ENCODE peak calls at places on chromosomes 1 and 21, in seven cellular contexts. Y, I, W, U, K, R and C are unnamed samples.

GRCh38 chr1:57800341-57800740 is 376.5 kb upstream of the DAB1 start:
- DNase-seq in Y (no peak), I (no peak), W (no peak), U (no peak), K (no peak), R (no peak), C (no peak)

GRCh38 chr1:15899266-15899665 is 51.8 kb downstream of the SPEN start:
- DNase-seq in Y (no peak), I (no peak), W (no peak), U (no peak), K (no peak), R (no peak), C (no peak)

GRCh38 chr1:155003227-155003765 is 694 bp downstream of the ZBTB7B start:
- DNase-seq in Y (no peak), I (no peak), W (no peak), U (peak; percentile 42), K (peak; percentile 42), R (peak; percentile 88), C (no peak)

GRCh38 chr1:212554401-212554800 is 54.2 kb upstream of the ATF3 start:
- DNase-seq in Y (no peak), I (peak; percentile 65), W (no peak), U (peak; percentile 52), K (no peak), R (no peak), C (no peak)

GRCh38 chr1:2095981-2096736 is 45.9 kb downstream of the PRKCZ start:
- DNase-seq in Y (no peak), I (no peak), W (no peak), U (no peak), K (no peak), R (no peak), C (no peak)

GRCh38 chr1:178953538-178954207 is 72.0 kb upstream of the FAM20B start:
- DNase-seq in Y (no peak), I (no peak), W (no peak), U (no peak), K (no peak), R (no peak), C (no peak)

GRCh38 chr1:66214901-66215300 is 319.1 kb upstream of the SGIP1 start:
- DNase-seq in Y (no peak), I (no peak), W (peak; percentile 13), U (no peak), K (no peak), R (no peak), C (no peak)

GRCh38 chr1:98049370-98050115 is 128.7 kb upstream of the DPYD start:
- DNase-seq in Y (no peak), I (no peak), W (no peak), U (peak; percentile 56), K (peak; percentile 38), R (no peak), C (no peak)

GRCh38 chr1:12648741-12649140 is 4.9 kb downstream of the AADACL4 start:
- DNase-seq in Y (no peak), I (no peak), W (no peak), U (no peak), K (no peak), R (no peak), C (no peak)

GRCh38 chr1:58814251-58815068 is 30.6 kb upstream of the JUN start:
- DNase-seq in Y (no peak), I (peak; percentile 30), W (peak; percentile 29), U (peak; percentile 75), K (peak; percentile 74), R (peak; percentile 90), C (no peak)

GRCh38 chr1:88973520-88974137 is 18.8 kb downstream of the KYAT3 start:
- DNase-seq in Y (no peak), I (peak; percentile 66), W (no peak), U (peak; percentile 42), K (no peak), R (no peak), C (no peak)

GRCh38 chr1:2935184-2935583 is 86.1 kb upstream of the ACTRT2 start:
- DNase-seq in Y (no peak), I (no peak), W (no peak), U (no peak), K (no peak), R (no peak), C (no peak)

GRCh38 chr1:246117066-246117791 is 389.9 kb downstream of the SMYD3 start:
- DNase-seq in Y (no peak), I (peak; percentile 62), W (peak; percentile 52), U (peak; percentile 50), K (peak; percentile 49), R (no peak), C (no peak)

GRCh38 chr1:200811704-200812103 is 61.1 kb upstream of the GPR25 start:
- DNase-seq in Y (no peak), I (no peak), W (no peak), U (no peak), K (no peak), R (no peak), C (no peak)

GRCh38 chr1:97668945-97669344 is 251.9 kb downstream of the DPYD start:
- DNase-seq in Y (no peak), I (peak; percentile 67), W (peak; percentile 8), U (peak; percentile 72), K (no peak), R (no peak), C (no peak)

GRCh38 chr1:155177918-155178281 is 4.3 kb downstream of the TRIM46 start:
- DNase-seq in Y (no peak), I (no peak), W (no peak), U (no peak), K (no peak), R (peak; percentile 72), C (no peak)

GRCh38 chr1:8026976-8027747 is 1.1 kb upstream of the ERRFI1 start:
- DNase-seq in Y (no peak), I (peak; percentile 64), W (peak; percentile 18), U (peak; percentile 53), K (peak; percentile 47), R (no peak), C (no peak)

GRCh38 chr1:199020046-199020445 is 381.2 kb downstream of the PTPRC start:
- DNase-seq in Y (no peak), I (no peak), W (no peak), U (no peak), K (no peak), R (no peak), C (no peak)

GRCh38 chr21:36423772-36424433 is 38.7 kb downstream of the CHAF1B start:
- DNase-seq in Y (no peak), I (no peak), W (no peak), U (no peak), K (no peak), R (no peak), C (no peak)

GRCh38 chr1:184340984-184341383 is 45.8 kb upstream of the C1orf21 start:
- DNase-seq in Y (no peak), I (peak; percentile 13), W (no peak), U (no peak), K (no peak), R (no peak), C (no peak)
- TF ChIP-seq CTCF in Y (peak; percentile 16), I (peak; percentile 37), W (no peak), U (peak; percentile 38), K (peak; percentile 50), R (no peak), C (no peak)

GRCh38 chr1:13771745-13772144 is 71.8 kb downstream of the PRDM2 start:
- DNase-seq in Y (no peak), I (no peak), W (no peak), U (no peak), K (no peak), R (no peak), C (no peak)

GRCh38 chr1:13772271-13772670 is 72.3 kb downstream of the PRDM2 start:
- DNase-seq in Y (no peak), I (no peak), W (no peak), U (no peak), K (no peak), R (no peak), C (no peak)

GRCh38 chr1:13775446-13775845 is 75.5 kb downstream of the PRDM2 start:
- DNase-seq in Y (no peak), I (peak; percentile 83), W (no peak), U (no peak), K (no peak), R (no peak), C (no peak)

GRCh38 chr1:13775916-13776315 is 75.9 kb downstream of the PRDM2 start:
- DNase-seq in Y (no peak), I (peak; percentile 58), W (no peak), U (no peak), K (no peak), R (no peak), C (no peak)

DNA sequence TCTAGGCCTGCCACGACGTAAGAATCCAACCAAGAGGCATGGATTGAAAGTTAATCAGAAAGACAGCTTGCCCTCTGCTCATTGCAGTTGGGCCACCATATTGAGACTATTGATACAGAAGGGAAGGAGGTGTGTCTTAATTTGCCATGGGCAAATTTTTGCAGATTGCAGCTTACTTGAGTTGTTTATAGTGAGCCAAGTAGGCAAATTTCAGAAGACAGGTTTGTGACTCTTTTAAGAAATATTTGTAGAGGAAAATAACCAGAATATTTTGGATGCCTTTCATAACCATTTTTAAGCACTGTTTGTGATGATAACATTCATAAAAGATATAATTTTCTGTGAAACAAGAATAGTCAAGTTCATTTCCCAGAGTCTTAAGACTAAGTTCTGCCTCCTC is 74.1 kb downstream of the PRDM2 start:
- DNase-seq in Y (peak; percentile 55), I (no peak), W (no peak), U (no peak), K (no peak), R (no peak), C (no peak)
- TF ChIP-seq CTCF in Y (no peak), I (no peak), W (no peak), U (no peak), K (no peak), R (no peak), C (no peak)

GRCh38 chr1:115461526-115461925 is 123.5 kb upstream of the NGF start:
- DNase-seq in Y (no peak), I (no peak), W (no peak), U (no peak), K (peak; percentile 11), R (no peak), C (no peak)
- TF ChIP-seq CTCF in Y (no peak), I (peak; percentile 2), W (no peak), U (no peak), K (no peak), R (no peak), C (no peak)

GRCh38 chr1:47951026-47951425 is 46.2 kb downstream of the TRABD2B start:
- DNase-seq in Y (no peak), I (no peak), W (no peak), U (no peak), K (no peak), R (no peak), C (no peak)

GRCh38 chr1:47951545-47952235 is 45.5 kb downstream of the TRABD2B start:
- DNase-seq in Y (no peak), I (no peak), W (no peak), U (no peak), K (peak; percentile 36), R (no peak), C (no peak)

GRCh38 chr1:47944561-47944960 is 52.6 kb downstream of the TRABD2B start:
- DNase-seq in Y (no peak), I (no peak), W (no peak), U (no peak), K (no peak), R (no peak), C (no peak)

GRCh38 chr1:47950481-47950880 is 46.7 kb downstream of the TRABD2B start:
- DNase-seq in Y (no peak), I (no peak), W (no peak), U (no peak), K (no peak), R (no peak), C (no peak)

DNA sequence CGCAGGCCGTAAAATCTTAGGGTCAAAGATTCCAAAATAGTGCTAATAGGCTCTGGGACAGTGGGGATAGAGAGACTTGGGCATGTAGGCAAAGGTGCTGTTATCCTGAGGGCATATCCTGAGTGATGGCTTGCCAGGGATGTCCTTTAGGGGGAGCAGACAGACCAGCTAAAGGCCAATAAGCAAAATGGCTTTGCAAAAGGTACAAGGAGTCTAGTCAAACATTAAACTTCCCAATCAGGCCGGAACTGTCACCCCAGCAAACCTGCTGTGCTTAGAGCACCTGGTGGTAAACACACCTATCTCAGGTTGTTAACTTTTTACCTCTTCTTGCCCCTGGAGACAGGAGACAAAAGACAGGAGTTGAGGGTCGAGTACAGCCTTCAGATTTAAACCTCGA is 49.1 kb downstream of the TRABD2B start:
- DNase-seq in Y (no peak), I (peak; percentile 23), W (no peak), U (no peak), K (peak; percentile 60), R (no peak), C (no peak)
- TF ChIP-seq CTCF in Y (peak; percentile 19), I (peak; percentile 41), W (no peak), U (no peak), K (peak; percentile 69), R (no peak), C (no peak)